ENCODE peak calls at places on chromosomes 16 and 17, in eight cellular contexts. Y is lower lobe of right lung; N is fibroblast of the conjunctiva; O is GM23248; W is tibial artery; K is activated CD4-positive, alpha-beta T cell treated with anti-CD3 and anti-CD28 coated beads, Interleukin-2, amount 10 ng/mL, durations not matched to agents 7 days and 5 days; L is testis; E is neural progenitor cell. I is an unnamed sample.

GRCh38 chr17:79695293-79696158 is 35.2 kb upstream of the ENPP7 start:
- DNase-seq in Y (no peak), N (peak), O (peak), W (no peak), K (no peak), L (peak), E (no peak), I (no peak)

GRCh38 chr17:42759982-42760651 is 910 bp upstream of the RAMP2 start:
- DNase-seq in Y (no peak), N (no peak), O (no peak), W (no peak), K (no peak), L (no peak), E (no peak), I (no peak)

GRCh38 chr16:52471650-52472370 is 75.1 kb downstream of the TOX3 start:
- DNase-seq in Y (no peak), N (no peak), O (no peak), W (no peak), K (no peak), L (no peak), E (no peak), I (no peak)

GRCh38 chr16:57367111-57367752 is 5.1 kb upstream of the CX3CL1 start:
- DNase-seq in Y (peak), N (no peak), O (peak), W (peak), K (no peak), L (no peak), E (no peak), I (no peak)

GRCh38 chr17:28291780-28292330 is 27.1 kb upstream of the TMEM97 start:
- DNase-seq in Y (no peak), N (no peak), O (no peak), W (no peak), K (no peak), L (no peak), E (no peak), I (no peak)

GRCh38 chr16:11182381-11182780 is 73.6 kb downstream of the SOCS1 start:
- DNase-seq in Y (peak), N (no peak), O (no peak), W (no peak), K (no peak), L (no peak), E (no peak), I (no peak)

GRCh38 chr17:8695241-8695640 is 49.4 kb downstream of the CCDC42 start:
- DNase-seq in Y (no peak), N (no peak), O (no peak), W (peak), K (no peak), L (no peak), E (no peak), I (no peak)

GRCh38 chr17:2302740-2303277 is 776 bp downstream of the SMG6 start:
- DNase-seq in Y (no peak), N (no peak), O (no peak), W (no peak), K (no peak), L (no peak), E (peak), I (no peak)

GRCh38 chr17:3990391-3991127 is 26.3 kb upstream of the ATP2A3 start:
- DNase-seq in Y (peak), N (no peak), O (peak), W (no peak), K (no peak), L (no peak), E (no peak), I (no peak)

GRCh38 chr17:45681706-45682105 is 102.4 kb upstream of the CRHR1 start:
- DNase-seq in Y (no peak), N (no peak), O (no peak), W (no peak), K (no peak), L (no peak), E (no peak), I (no peak)

GRCh38 chr16:35492225-35492624 is 2032.8 kb downstream of the TP53TG3F start:
- DNase-seq in Y (no peak), N (no peak), O (no peak), W (no peak), K (no peak), L (peak), E (no peak), I (no peak)

GRCh38 chr16:85998868-85999729 is 100.1 kb downstream of the IRF8 start:
- DNase-seq in Y (no peak), N (no peak), O (no peak), W (no peak), K (no peak), L (no peak), E (no peak), I (no peak)

GRCh38 chr17:1634841-1635650 is 6.4 kb upstream of the SLC43A2 start:
- DNase-seq in Y (no peak), N (no peak), O (no peak), W (no peak), K (no peak), L (no peak), E (no peak), I (no peak)

GRCh38 chr17:80432961-80433550 is 18.1 kb downstream of the ENDOV start:
- DNase-seq in Y (peak), N (no peak), O (no peak), W (no peak), K (no peak), L (no peak), E (no peak), I (no peak)

GRCh38 chr17:79792984-79793923 is 3.6 kb downstream of the CBX8 start:
- DNase-seq in Y (no peak), N (no peak), O (peak), W (peak), K (no peak), L (no peak), E (peak), I (peak)

GRCh38 chr16:13909872-13910303 is 10.1 kb upstream of the ERCC4 start:
- DNase-seq in Y (no peak), N (peak), O (peak), W (peak), K (no peak), L (peak), E (no peak), I (peak)

GRCh38 chr17:6536566-6537065 is 19.7 kb downstream of the PITPNM3 start:
- DNase-seq in Y (no peak), N (no peak), O (no peak), W (peak), K (no peak), L (no peak), E (no peak), I (no peak)

GRCh38 chr17:74340470-74341023 is 14.5 kb downstream of the KIF19 start:
- DNase-seq in Y (no peak), N (no peak), O (no peak), W (no peak), K (no peak), L (no peak), E (no peak), I (no peak)

GRCh38 chr16:67537636-67538591 is 9.3 kb downstream of the RIPOR1 start:
- DNase-seq in Y (peak), N (no peak), O (peak), W (no peak), K (peak), L (peak), E (peak), I (no peak)

GRCh38 chr16:50858376-50858775 is 116.5 kb downstream of the CYLD start:
- DNase-seq in Y (no peak), N (no peak), O (no peak), W (no peak), K (no peak), L (no peak), E (no peak), I (no peak)

GRCh38 chr17:18257747-18258355 is 687 bp downstream of the FLII start:
- DNase-seq in Y (peak), N (peak), O (peak), W (peak), K (peak), L (peak), E (peak), I (no peak)

GRCh38 chr16:82834156-82834758 is 207.5 kb downstream of the CDH13 start:
- DNase-seq in Y (no peak), N (no peak), O (no peak), W (no peak), K (no peak), L (no peak), E (no peak), I (no peak)

GRCh38 chr16:88373927-88374492 is 8.7 kb upstream of the ZNF469 start:
- DNase-seq in Y (no peak), N (no peak), O (no peak), W (peak), K (no peak), L (no peak), E (no peak), I (no peak)

GRCh38 chr17:1027044-1027443 is 30.1 kb downstream of the TIMM22 start:
- DNase-seq in Y (no peak), N (no peak), O (no peak), W (no peak), K (no peak), L (no peak), E (no peak), I (no peak)

GRCh38 chr17:55238197-55238930 is 26.4 kb upstream of the HLF start:
- DNase-seq in Y (peak), N (peak), O (peak), W (peak), K (peak), L (peak), E (peak), I (peak)

GRCh38 chr16:68281368-68282063 is 17.2 kb downstream of the SLC7A6 start:
- DNase-seq in Y (no peak), N (no peak), O (no peak), W (no peak), K (peak), L (no peak), E (no peak), I (no peak)

GRCh38 chr17:7685533-7686220 is 1.6 kb downstream of the TP53 start:
- DNase-seq in Y (peak), N (peak), O (peak), W (peak), K (peak), L (peak), E (peak), I (peak)

GRCh38 chr17:17626151-17626805 is 34.8 kb upstream of the PEMT start:
- DNase-seq in Y (no peak), N (no peak), O (no peak), W (no peak), K (no peak), L (no peak), E (peak), I (no peak)

GRCh38 chr16:22216191-22216831 is 10.2 kb downstream of the EEF2K start:
- DNase-seq in Y (no peak), N (no peak), O (peak), W (no peak), K (no peak), L (no peak), E (no peak), I (no peak)

GRCh38 chr16:85757341-85757822 is 6.5 kb upstream of the C16orf74 start:
- DNase-seq in Y (no peak), N (no peak), O (peak), W (no peak), K (no peak), L (no peak), E (no peak), I (no peak)

GRCh38 chr16:25553711-25554436 is 137.9 kb upstream of the HS3ST4 start:
- DNase-seq in Y (no peak), N (no peak), O (peak), W (no peak), K (no peak), L (no peak), E (peak), I (no peak)

GRCh38 chr17:10421946-10422542 is at the start of gene MYH8:
- DNase-seq in Y (no peak), N (no peak), O (no peak), W (no peak), K (no peak), L (no peak), E (no peak), I (no peak)

I was measured in AG04449.